ENCODE peak calls at places on chromosomes 5 and 9, in nine cellular contexts. X, J, H, P, B, V, I, N and S are unnamed samples.

GRCh38 chr9:755454-756381 is 85.8 kb upstream of the DMRT1 start:
- DNase-seq in B (no peak), V (peak; percentile 40), N (peak; percentile 86), H (no peak), P (peak; percentile 72), X (no peak), I (no peak), J (peak; percentile 82), S (peak; percentile 66)

GRCh38 chr5:171484460-171484899 is 65.0 kb downstream of the FGF18 start:
- DNase-seq in X (peak; percentile 40), J (peak; percentile 75), P (no peak), B (no peak), I (peak; percentile 83), H (no peak), V (peak; percentile 10), N (peak; percentile 6), S (peak; percentile 26)

GRCh38 chr9:120689860-120690259 is 24.4 kb downstream of the MEGF9 start:
- DNase-seq in J (no peak), N (peak; percentile 64), I (no peak), V (no peak), P (no peak), H (no peak), B (peak; percentile 67), X (no peak), S (no peak)

GRCh38 chr5:176700239-176700847 is 53.1 kb downstream of the TSPAN17 start:
- DNase-seq in P (no peak), V (no peak), I (no peak), N (no peak), H (no peak), J (no peak), X (no peak), B (peak; percentile 65), S (no peak)

GRCh38 chr5:143262393-143263174 is 140.9 kb downstream of the NR3C1 start:
- DNase-seq in N (peak; percentile 93), J (peak; percentile 31), I (no peak), H (no peak), X (no peak), P (peak; percentile 45), V (peak; percentile 44), B (no peak), S (no peak)

GRCh38 chr9:84139296-84140100 is 158.9 kb downstream of the RMI1 start:
- DNase-seq in V (no peak), X (no peak), J (peak; percentile 56), B (peak; percentile 29), P (no peak), N (no peak), H (no peak), I (no peak), S (no peak)

GRCh38 chr5:172830876-172831662 is 3.0 kb upstream of the ERGIC1 start:
- DNase-seq in N (peak; percentile 90), V (no peak), P (no peak), H (no peak), J (peak; percentile 73), B (no peak), X (no peak), I (no peak), S (no peak)

GRCh38 chr9:81073821-81074220 is 615.5 kb downstream of the TLE1 start:
- DNase-seq in J (no peak), X (no peak), V (no peak), P (no peak), B (no peak), H (no peak), N (no peak), I (no peak), S (no peak)

GRCh38 chr5:84272776-84273516 is 111.7 kb downstream of the EDIL3 start:
- DNase-seq in X (no peak), N (peak; percentile 16), B (no peak), I (no peak), J (no peak), H (no peak), P (no peak), V (no peak), S (no peak)

GRCh38 chr9:121765021-121765950 is 113.9 kb downstream of the DAB2IP start:
- DNase-seq in X (no peak), I (no peak), P (peak; percentile 94), B (no peak), V (no peak), N (no peak), H (no peak), J (peak; percentile 85), S (no peak)